ENCODE peak calls at places on chromosome 3, in nine cellular contexts. N is lower lobe of right lung, X is PC-3, Y is transverse colon, S is cardiac fibroblast, V is PC-9, Z is testis, G is endothelial cell of umbilical vein, W is epithelial cell of esophagus. C is an unnamed sample.

GRCh38 chr3:174083706-174084105 is 686.2 kb downstream of the NLGN1 start:
- DNase-seq in W (no peak), N (no peak), V (no peak), X (no peak), Y (no peak), Z (no peak), G (no peak), S (no peak), C (no peak)

GRCh38 chr3:120846073-120846472 is 61.9 kb upstream of the STXBP5L start:
- DNase-seq in N (no peak), V (no peak), Z (no peak), S (no peak), Y (no peak), X (no peak), W (no peak), G (no peak), C (no peak)

GRCh38 chr3:27644936-27645335 is 77.2 kb downstream of the EOMES start:
- DNase-seq in V (no peak), S (no peak), G (no peak), Z (no peak), X (no peak), Y (no peak), W (no peak), N (no peak), C (no peak)

GRCh38 chr3:22263042-22263441 is 512.0 kb upstream of the ZNF385D start:
- DNase-seq in S (peak), Y (no peak), V (peak), W (peak), X (peak), G (no peak), N (no peak), Z (no peak), C (no peak)

GRCh38 chr3:195260286-195260905 is 10.6 kb downstream of the XXYLT1 start:
- DNase-seq in Y (peak), N (no peak), X (peak), Z (peak), S (peak), G (peak), W (no peak), V (no peak), C (no peak)

GRCh38 chr3:46429671-46430070 is 22.6 kb downstream of the CCRL2 start:
- DNase-seq in X (peak), G (no peak), V (no peak), N (no peak), Z (no peak), S (no peak), Y (peak), W (peak), C (no peak)

GRCh38 chr3:116253511-116253910 is 191.8 kb downstream of the LSAMP start:
- DNase-seq in S (no peak), W (no peak), V (no peak), Z (no peak), N (no peak), Y (no peak), X (peak), G (no peak), C (no peak)

GRCh38 chr3:52563984-52564383 is 27.6 kb downstream of the UQCC5 start:
- DNase-seq in Y (no peak), V (no peak), N (no peak), S (no peak), G (no peak), X (no peak), W (no peak), Z (no peak), C (no peak)

GRCh38 chr3:171384101-171384891 is 75.9 kb downstream of the TNIK start:
- DNase-seq in Z (no peak), W (no peak), Y (no peak), G (no peak), N (no peak), V (no peak), X (peak), S (peak), C (no peak)

GRCh38 chr3:131608741-131609140 is 106.0 kb upstream of the MRPL3 start:
- DNase-seq in S (no peak), V (no peak), N (no peak), G (no peak), Y (no peak), X (no peak), Z (no peak), W (no peak), C (no peak)

GRCh38 chr3:114213669-114214541 is 23.5 kb downstream of the ZNF80 start:
- DNase-seq in W (peak), G (peak), S (peak), Y (peak), X (no peak), V (peak), Z (no peak), N (peak), C (no peak)
- H3K4me3 ChIP-seq in W (no peak), G (no peak), S (peak), Y (no peak), X (no peak), V (peak), Z (no peak), N (peak), C (no peak)

GRCh38 chr3:45199837-45200648 is 26.0 kb downstream of the TMEM158 start:
- DNase-seq in N (no peak), W (peak), V (peak), S (peak), Z (no peak), X (peak), G (peak), Y (peak), C (no peak)
- H3K4me3 ChIP-seq in N (no peak), W (no peak), V (no peak), S (no peak), Z (no peak), X (peak), G (no peak), Y (no peak), C (no peak)

GRCh38 chr3:37990527-37990926 is at the start of gene VILL:
- DNase-seq in W (peak), Y (peak), G (no peak), S (no peak), X (peak), N (peak), Z (no peak), V (peak), C (no peak)
- H3K4me3 ChIP-seq in W (peak), Y (peak), G (no peak), S (no peak), X (no peak), N (peak), Z (no peak), V (peak), C (no peak)

GRCh38 chr3:160804762-160805161 is 48.7 kb downstream of the PPM1L start:
- DNase-seq in S (peak), V (no peak), W (no peak), X (no peak), N (no peak), G (no peak), Z (peak), Y (peak), C (peak)

GRCh38 chr3:160796813-160797164 is 40.8 kb downstream of the PPM1L start:
- DNase-seq in S (no peak), W (peak), Z (no peak), G (no peak), N (no peak), Y (no peak), X (no peak), V (no peak), C (peak)

GRCh38 chr3:160797306-160797705 is 41.3 kb downstream of the PPM1L start:
- DNase-seq in X (no peak), Z (no peak), N (no peak), W (no peak), Y (no peak), G (no peak), V (no peak), S (no peak), C (no peak)

GRCh38 chr3:160806094-160806493 is 50.1 kb downstream of the PPM1L start:
- DNase-seq in G (no peak), N (no peak), V (no peak), Y (no peak), S (no peak), Z (no peak), X (no peak), W (peak), C (no peak)

DNA sequence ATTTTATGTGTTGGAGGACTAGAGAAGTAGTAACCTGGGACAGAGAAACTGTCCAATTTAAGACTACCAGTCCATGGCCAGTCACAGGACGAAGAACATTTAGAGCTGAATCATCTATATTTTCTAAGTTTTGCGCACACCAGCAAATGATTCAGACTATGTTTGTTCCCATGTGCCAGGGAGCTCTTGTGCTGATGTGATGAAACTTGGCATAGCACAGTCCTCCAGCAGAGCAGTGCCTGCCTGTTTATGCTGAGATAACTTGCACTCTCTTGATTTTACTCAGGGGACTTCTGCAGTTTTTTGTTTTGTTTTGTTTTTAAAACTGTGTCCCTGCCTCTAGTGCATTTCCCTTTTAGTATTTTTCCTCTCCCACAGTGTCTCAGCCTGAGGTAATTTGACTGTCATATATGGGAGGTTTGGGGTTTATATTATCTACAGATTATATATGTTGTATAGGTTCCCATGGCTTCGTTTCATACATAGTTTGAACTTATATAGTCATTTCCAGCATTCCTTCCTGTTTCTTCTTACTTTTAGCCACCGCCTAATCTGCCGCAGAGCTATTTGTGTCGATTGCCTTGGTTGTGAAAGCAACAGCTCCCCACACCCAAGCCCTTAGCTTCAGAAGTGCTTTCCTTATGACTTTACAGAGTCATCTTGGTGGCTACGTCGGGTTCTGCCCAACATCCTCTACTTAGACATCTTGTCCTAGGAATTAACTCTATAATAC is 45.5 kb downstream of the PPM1L start:
- DNase-seq in G (no peak), W (peak), S (peak), X (peak), Z (peak), Y (peak), N (peak), V (no peak), C (no peak)
- H3K4me3 ChIP-seq in G (no peak), W (no peak), S (no peak), X (no peak), Z (no peak), Y (no peak), N (peak), V (no peak), C (no peak)

C was measured in LNCaP clone FGC.